ENCODE peak calls at places on chromosomes 2 and 18, in eight cellular contexts. W is heart right ventricle, N is AG20443, Q is substantia nigra, C is NCI-H1417, O is GDM1, M is omental fat pad, E is left lobe of liver. G is an unnamed sample.

GRCh38 chr18:59484796-59485328 is 125.8 kb upstream of the LMAN1 start:
- DNase-seq in O (no peak), W (no peak), E (no peak), Q (no peak), N (peak), C (no peak), M (no peak), G (no peak)

GRCh38 chr18:62081248-62081647 is 105.6 kb downstream of the PIGN start:
- DNase-seq in W (no peak), Q (no peak), E (no peak), O (no peak), M (no peak), N (no peak), C (no peak), G (no peak)

GRCh38 chr18:31741096-31741735 is 19.5 kb downstream of the SLC25A52 start:
- DNase-seq in C (no peak), O (peak), E (no peak), N (peak), Q (no peak), W (peak), M (peak), G (no peak)

GRCh38 chr18:49459404-49460171 is 857 bp downstream of the DYM start:
- DNase-seq in Q (no peak), M (no peak), C (peak), N (no peak), E (no peak), W (no peak), O (no peak), G (no peak)

GRCh38 chr2:174797792-174798276 is 33.6 kb upstream of the CHRNA1 start:
- DNase-seq in W (no peak), C (no peak), N (peak), Q (no peak), E (no peak), M (no peak), O (no peak), G (no peak)

GRCh38 chr2:235611337-235611736 is 117.5 kb downstream of the AGAP1 start:
- DNase-seq in M (no peak), O (no peak), N (no peak), W (no peak), E (no peak), C (peak), Q (no peak), G (no peak)

GRCh38 chr18:46696268-46696667 is 39.2 kb upstream of the LOXHD1 start:
- DNase-seq in W (peak), M (no peak), E (no peak), N (no peak), O (no peak), Q (no peak), C (no peak), G (no peak)

GRCh38 chr2:203758841-203759691 is 52.6 kb downstream of the CD28 start:
- DNase-seq in M (no peak), C (no peak), N (peak), Q (no peak), O (no peak), W (no peak), E (no peak), G (no peak)

GRCh38 chr18:41690332-41691110 is 264.5 kb upstream of the PIK3C3 start:
- DNase-seq in M (no peak), E (no peak), C (no peak), Q (no peak), W (no peak), N (no peak), O (no peak), G (no peak)

GRCh38 chr2:26174691-26175181 is 1.8 kb downstream of the GAREM2 start:
- DNase-seq in E (no peak), W (no peak), M (no peak), C (no peak), O (no peak), Q (no peak), N (no peak), G (no peak)

GRCh38 chr2:73736855-73737779 is at the start of gene TPRKB:
- DNase-seq in W (peak), C (peak), N (peak), E (peak), Q (peak), O (peak), M (peak), G (peak)

GRCh38 chr18:46215902-46216723 is 111.9 kb downstream of the HAUS1 start:
- DNase-seq in W (peak), O (no peak), C (no peak), M (no peak), E (peak), Q (no peak), N (no peak), G (no peak)

GRCh38 chr2:144481109-144481508 is 38.8 kb downstream of the ZEB2 start:
- DNase-seq in W (no peak), O (no peak), M (no peak), N (no peak), E (no peak), C (no peak), Q (no peak), G (no peak)